ENCODE peak calls at places on chromosomes 4 and X, in six cellular contexts. N is A549, C is gastrocnemius medialis, J is body of pancreas, H is endothelial cell of umbilical vein, W is H54. L is an unnamed sample.
A peak's percentile ranks its signal among the peaks of the same experiment; 100 is the strongest.

GRCh38 chr4:128823025-128823661 is 13.6 kb downstream of the JADE1 start:
- DNase-seq in N (peak; percentile 21), C (no peak), J (no peak), H (peak; percentile 46), W (peak; percentile 35), L (no peak)

GRCh38 chr4:14871676-14872430 is 130.4 kb upstream of the CPEB2 start:
- DNase-seq in N (no peak), C (no peak), J (peak; percentile 30), H (peak; percentile 6), W (no peak), L (no peak)

GRCh38 chr4:133711817-133712216 is 489.8 kb downstream of the PABPC4L start:
- DNase-seq in N (peak; percentile 0), C (no peak), J (no peak), H (no peak), W (no peak), L (no peak)

GRCh38 chr4:144183165-144183564 is 42.6 kb upstream of the GYPA start:
- DNase-seq in N (no peak), C (no peak), J (no peak), H (no peak), W (no peak), L (no peak)

GRCh38 chr4:149980941-149981340 is 97.3 kb upstream of the DCLK2 start:
- DNase-seq in N (peak; percentile 25), C (no peak), J (peak; percentile 56), H (peak; percentile 75), W (no peak), L (no peak)

GRCh38 chrX:107448625-107449468 is 605 bp upstream of the FRMPD3 start:
- DNase-seq in N (peak; percentile 53), C (no peak), J (no peak), H (no peak), W (no peak), L (no peak)

GRCh38 chrX:40688976-40689375 is 41.6 kb upstream of the CXorf38 start:
- DNase-seq in N (no peak), C (no peak), J (no peak), H (no peak), W (no peak), L (no peak)

GRCh38 chrX:110002300-110003166 is at the start of gene TMEM164:
- DNase-seq in N (peak; percentile 69), C (peak; percentile 78), J (peak; percentile 76), H (peak; percentile 70), W (peak; percentile 69), L (peak; percentile 92)

GRCh38 chr4:56477192-56477706 is 9.8 kb downstream of the SRP72 start:
- DNase-seq in N (no peak), C (no peak), J (no peak), H (no peak), W (no peak), L (no peak)

DNA sequence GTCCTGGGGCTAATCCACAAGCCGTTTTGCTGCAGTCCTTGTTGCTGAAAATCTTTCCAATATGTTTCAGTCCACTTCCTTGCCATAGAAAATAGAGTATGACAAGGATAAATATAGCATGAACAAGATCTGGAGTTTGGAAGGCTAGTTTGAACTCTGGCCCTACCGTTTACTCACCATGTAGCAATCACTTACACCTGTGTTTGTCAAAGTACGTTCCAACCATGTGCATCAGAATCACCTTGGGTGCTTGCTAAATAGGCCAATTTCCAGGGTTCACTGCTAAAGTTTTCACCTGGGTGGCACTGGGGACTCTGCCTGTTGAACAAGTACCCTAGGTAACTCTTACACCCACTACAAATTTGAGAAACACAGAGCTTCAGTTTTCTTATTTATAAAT is 188.9 kb downstream of the ENOX2 start:
- DNase-seq in N (no peak), C (peak; percentile 13), J (no peak), H (no peak), W (no peak), L (no peak)
- TF ChIP-seq POLR2A in N (no peak), C (no peak), J (no peak), H (no peak), W (no peak), L (no peak)

GRCh38 chr4:70688795-70689231 is 481 bp downstream of the UTP3 start:
- DNase-seq in N (no peak), C (no peak), J (no peak), H (no peak), W (no peak), L (no peak)

GRCh38 chr4:70687821-70688794 is at the start of gene UTP3:
- DNase-seq in N (peak; percentile 75), C (peak; percentile 93), J (peak; percentile 96), H (peak; percentile 98), W (peak; percentile 57), L (peak; percentile 95)
- TF ChIP-seq POLR2A in N (peak; percentile 63), C (peak; percentile 80), J (peak; percentile 85), H (peak; percentile 83), W (peak; percentile 76), L (peak; percentile 71)

DNA sequence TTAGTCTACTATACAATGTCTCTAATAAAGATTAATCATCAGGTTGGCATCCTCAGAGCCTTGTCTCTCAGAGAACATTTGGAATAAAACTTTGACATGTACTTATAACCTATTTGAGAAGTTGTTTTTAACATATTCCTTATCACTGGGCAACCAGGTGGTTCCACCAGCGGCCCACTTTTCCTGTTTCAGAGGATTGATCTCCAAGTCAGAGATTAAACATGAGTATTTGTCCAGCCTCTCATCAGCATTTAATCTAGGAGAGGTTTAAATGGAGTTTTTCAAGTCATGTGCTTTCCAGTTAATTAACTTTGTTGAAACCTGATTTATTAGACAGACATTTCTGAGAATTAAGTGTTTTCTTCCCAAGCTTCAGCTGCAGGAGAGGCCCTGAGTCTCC is 345.5 kb downstream of the GRXCR1 start:
- DNase-seq in N (no peak), C (no peak), J (no peak), H (no peak), W (no peak), L (no peak)
- TF ChIP-seq POLR2A in N (no peak), C (no peak), J (no peak), H (no peak), W (no peak), L (no peak)

GRCh38 chr4:186723207-186724047 is at the start of gene FAT1:
- DNase-seq in N (peak; percentile 35), C (peak; percentile 21), J (peak; percentile 72), H (peak; percentile 43), W (peak; percentile 15), L (peak; percentile 73)
- TF ChIP-seq POLR2A in N (peak; percentile 39), C (no peak), J (peak; percentile 70), H (no peak), W (peak; percentile 40), L (peak; percentile 84)

DNA sequence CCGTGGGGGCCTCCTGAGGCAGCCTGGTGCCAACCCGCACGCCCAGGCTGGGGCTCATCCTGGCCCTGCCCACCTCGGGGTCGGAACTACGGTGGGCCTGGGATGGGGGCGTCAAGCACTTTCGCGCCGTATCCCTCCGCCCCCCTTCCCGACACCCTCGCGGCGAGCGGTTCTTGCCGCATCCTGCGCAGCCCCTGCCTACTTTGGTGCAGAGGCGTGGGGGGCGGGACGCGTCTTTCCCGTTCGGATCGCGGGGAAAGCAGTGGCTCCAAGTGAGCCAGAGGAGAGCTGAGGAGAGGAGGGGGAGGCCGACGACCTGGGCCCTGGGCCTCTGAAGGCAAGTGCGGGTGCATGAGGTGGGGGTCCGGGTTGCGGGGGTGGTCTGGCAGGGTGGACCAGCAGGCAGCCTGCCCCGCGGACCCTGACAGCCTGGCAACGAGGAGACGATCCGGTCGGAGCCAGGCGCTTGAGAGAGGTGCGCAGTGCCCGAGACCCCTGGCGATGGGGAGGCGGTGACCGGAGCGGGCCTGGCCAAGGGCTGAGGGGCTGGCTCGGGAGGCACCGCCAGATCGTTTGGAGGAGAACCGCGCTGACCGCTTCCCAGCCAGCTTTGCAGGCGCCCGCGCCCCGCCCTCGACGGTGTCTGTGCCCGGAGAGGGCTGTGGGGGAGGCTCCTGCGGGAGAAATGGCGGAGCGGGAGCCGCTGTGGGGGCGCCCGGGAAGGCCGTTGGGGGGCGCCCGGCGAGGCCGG is at the start of gene GPRASP2:
- DNase-seq in N (no peak), C (peak; percentile 25), J (peak; percentile 48), H (peak; percentile 19), W (peak; percentile 14), L (peak; percentile 62)
- TF ChIP-seq POLR2A in N (no peak), C (no peak), J (no peak), H (no peak), W (no peak), L (no peak)

GRCh38 chrX:136574548-136574947 is 42.5 kb downstream of the VGLL1 start:
- DNase-seq in N (no peak), C (no peak), J (no peak), H (no peak), W (no peak), L (no peak)
- TF ChIP-seq POLR2A in N (no peak), C (no peak), J (no peak), H (no peak), W (no peak), L (no peak)

DNA sequence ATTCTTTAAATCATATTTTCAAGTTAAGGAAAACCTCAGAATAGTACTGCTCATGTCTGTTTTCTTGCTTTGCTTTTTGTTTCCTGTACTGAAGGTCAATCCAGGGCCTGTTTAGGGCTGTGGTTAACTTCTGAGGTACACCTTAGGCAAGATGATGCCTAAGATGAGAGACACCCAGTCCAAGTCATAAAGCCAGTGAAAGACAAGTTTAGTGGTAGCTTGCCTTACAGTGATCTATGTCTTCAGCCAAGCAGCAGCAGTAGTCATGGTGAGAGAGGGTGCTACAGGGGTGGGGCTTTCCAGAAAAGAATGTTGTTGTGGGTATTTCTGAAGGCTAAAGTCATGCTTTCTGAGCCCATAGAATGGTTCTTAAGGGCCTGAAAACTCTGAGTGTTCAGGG is 173.7 kb downstream of the VSIG4 start:
- DNase-seq in N (no peak), C (no peak), J (no peak), H (no peak), W (no peak), L (no peak)
- TF ChIP-seq POLR2A in N (no peak), C (no peak), J (no peak), H (no peak), W (no peak), L (no peak)

DNA sequence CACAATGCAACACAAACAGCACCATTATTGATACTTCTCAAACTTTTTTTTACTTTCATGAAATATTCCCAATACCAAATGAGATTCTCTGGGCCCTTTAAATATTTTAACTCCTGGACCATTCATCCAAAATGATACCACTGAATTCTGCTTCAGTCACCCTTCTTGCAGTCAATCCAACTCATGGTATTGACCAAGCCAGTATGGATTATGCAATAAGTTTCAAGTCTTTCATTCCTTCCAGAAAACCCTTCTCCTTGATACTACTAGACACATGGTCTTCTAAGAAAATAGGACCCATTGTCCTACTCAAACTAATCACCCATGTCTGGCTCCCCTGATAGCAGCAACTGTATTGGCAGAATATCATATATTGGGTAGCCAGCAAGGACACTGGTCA is 23.0 kb downstream of the ZNF721 start:
- DNase-seq in N (no peak), C (no peak), J (no peak), H (no peak), W (no peak), L (no peak)
- TF ChIP-seq POLR2A in N (no peak), C (no peak), J (no peak), H (no peak), W (no peak), L (no peak)

L was measured in right lobe of liver.